ENCODE peak calls at places on chromosomes 5 and 9, in six cellular contexts. H is HFF-Myc, M is colonic mucosa, X is epithelial cell of esophagus, T is astrocyte of the cerebellum, N is esophagus squamous epithelium. U is an unnamed sample.

GRCh38 chr5:133696006-133696584 is 83.8 kb upstream of the FSTL4 start:
- DNase-seq in H (no peak), M (no peak), X (no peak), T (no peak), N (no peak), U (no peak)

GRCh38 chr5:38547257-38547656 is 9.2 kb downstream of the LIFR start:
- DNase-seq in H (no peak), M (no peak), X (no peak), T (no peak), N (no peak), U (no peak)

GRCh38 chr5:148858106-148858505 is 31.7 kb downstream of the ADRB2 start:
- DNase-seq in H (no peak), M (no peak), X (no peak), T (no peak), N (no peak), U (no peak)

GRCh38 chr5:115859378-115859777 is 17.6 kb downstream of the AP3S1 start:
- DNase-seq in H (no peak), M (no peak), X (no peak), T (no peak), N (no peak), U (no peak)

GRCh38 chr5:24065786-24066185 is 558.4 kb downstream of the PRDM9 start:
- DNase-seq in H (no peak), M (no peak), X (peak), T (no peak), N (no peak), U (no peak)

GRCh38 chr5:14958196-14958595 is 86.6 kb upstream of the ANKH start:
- DNase-seq in H (no peak), M (no peak), X (peak), T (no peak), N (no peak), U (no peak)

GRCh38 chr5:68303754-68304420 is 88.3 kb downstream of the PIK3R1 start:
- DNase-seq in H (no peak), M (no peak), X (no peak), T (no peak), N (no peak), U (no peak)

GRCh38 chr5:98795243-98795642 is 21.8 kb downstream of the RGMB start:
- DNase-seq in H (no peak), M (no peak), X (no peak), T (no peak), N (no peak), U (no peak)

GRCh38 chr5:87231037-87231808 is 36.5 kb upstream of the RASA1 start:
- DNase-seq in H (no peak), M (no peak), X (no peak), T (no peak), N (no peak), U (no peak)

GRCh38 chr9:101536938-101537337 is 3.3 kb downstream of the RNF20 start:
- DNase-seq in H (no peak), M (no peak), X (peak), T (peak), N (no peak), U (no peak)

GRCh38 chr5:165940541-165940940 is 2350.9 kb upstream of the WWC1 start:
- DNase-seq in H (no peak), M (no peak), X (no peak), T (no peak), N (no peak), U (no peak)

GRCh38 chr5:80934751-80935150 is 25.4 kb upstream of the RASGRF2 start:
- DNase-seq in H (no peak), M (no peak), X (no peak), T (no peak), N (no peak), U (no peak)

GRCh38 chr5:1175801-1176472 is 25.5 kb upstream of the SLC6A19 start:
- DNase-seq in H (no peak), M (no peak), X (no peak), T (no peak), N (no peak), U (no peak)

GRCh38 chr9:75083188-75083976 is 4.6 kb downstream of the NMRK1 start:
- DNase-seq in H (no peak), M (peak), X (peak), T (no peak), N (no peak), U (no peak)

GRCh38 chr5:33855396-33855795 is 36.4 kb downstream of the ADAMTS12 start:
- DNase-seq in H (no peak), M (no peak), X (no peak), T (no peak), N (no peak), U (no peak)

GRCh38 chr9:536597-537511 is 304.6 kb upstream of the DMRT1 start:
- DNase-seq in H (no peak), M (no peak), X (peak), T (no peak), N (no peak), U (no peak)

GRCh38 chr9:75175395-75175794 is 87.1 kb downstream of the OSTF1 start:
- DNase-seq in H (no peak), M (no peak), X (no peak), T (no peak), N (no peak), U (no peak)

GRCh38 chr9:127910613-127911205 is 6.1 kb downstream of the ST6GALNAC4 start:
- DNase-seq in H (no peak), M (peak), X (peak), T (no peak), N (no peak), U (no peak)

GRCh38 chr5:64126202-64126601 is 39.4 kb upstream of the RNF180 start:
- DNase-seq in H (no peak), M (no peak), X (no peak), T (no peak), N (no peak), U (no peak)

GRCh38 chr5:19172926-19173425 is 815.0 kb downstream of the CDH18 start:
- DNase-seq in H (no peak), M (no peak), X (no peak), T (no peak), N (no peak), U (no peak)

GRCh38 chr9:116112236-116112635 is 41.4 kb upstream of the PAPPA start:
- DNase-seq in H (no peak), M (no peak), X (peak), T (no peak), N (no peak), U (no peak)

GRCh38 chr9:21811914-21812313 is 9.5 kb downstream of the MTAP start:
- DNase-seq in H (no peak), M (no peak), X (no peak), T (no peak), N (no peak), U (no peak)

GRCh38 chr9:115442054-115442453 is 324.1 kb upstream of the TNC start:
- DNase-seq in H (no peak), M (no peak), X (peak), T (no peak), N (no peak), U (peak)

GRCh38 chr9:120579139-120579749 is 723 bp downstream of the CDK5RAP2 start:
- DNase-seq in H (no peak), M (peak), X (peak), T (no peak), N (no peak), U (no peak)

GRCh38 chr5:67010684-67011409 is 185.8 kb downstream of the CD180 start:
- DNase-seq in H (peak), M (no peak), X (peak), T (no peak), N (no peak), U (peak)

GRCh38 chr5:179258922-179259730 is 86.1 kb downstream of the ADAMTS2 start:
- DNase-seq in H (peak), M (peak), X (no peak), T (peak), N (no peak), U (no peak)

GRCh38 chr5:170112876-170113516 is 7.3 kb downstream of the FOXI1 start:
- DNase-seq in H (no peak), M (no peak), X (no peak), T (no peak), N (no peak), U (no peak)

GRCh38 chr5:146772881-146773440 is 105.6 kb downstream of the PPP2R2B start:
- DNase-seq in H (no peak), M (no peak), X (no peak), T (no peak), N (no peak), U (no peak)

GRCh38 chr9:95341262-95342011 is 23.9 kb upstream of the FANCC start:
- DNase-seq in H (no peak), M (no peak), X (peak), T (peak), N (no peak), U (no peak)
- TF ChIP-seq CTCF in H (peak), M (no peak), X (peak), T (peak), N (no peak), U (peak)

DNA sequence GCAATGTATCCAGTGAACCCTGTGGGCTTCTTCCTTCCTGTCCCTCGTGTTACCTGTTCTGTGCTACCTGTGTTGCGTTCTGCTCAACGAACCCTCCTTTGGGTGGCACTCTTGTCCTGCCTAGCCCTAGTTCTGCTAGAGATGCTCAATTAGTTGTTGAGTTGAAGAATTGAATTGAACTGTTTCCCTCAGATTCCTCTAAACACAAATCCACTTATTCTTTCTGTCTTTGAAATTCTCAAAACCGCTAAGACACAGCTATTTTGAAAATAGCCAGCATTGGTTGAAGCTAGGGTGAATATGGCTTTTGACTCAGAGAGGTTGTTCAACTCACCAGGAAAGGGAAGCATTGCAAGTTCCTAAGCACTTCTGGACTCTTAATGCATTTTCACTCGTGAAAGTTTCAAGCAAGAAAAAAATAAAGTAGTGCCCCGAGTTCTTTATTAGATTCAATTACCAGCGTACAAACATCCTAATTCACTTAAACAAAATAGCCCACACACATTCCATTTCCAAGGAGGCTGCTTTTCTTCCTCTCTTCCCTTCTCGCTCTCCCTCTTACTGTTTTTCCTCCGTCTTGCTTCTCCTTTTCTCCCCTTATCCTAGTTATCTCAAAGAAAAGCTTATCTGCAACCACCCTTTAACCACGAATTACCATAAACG is 648 bp upstream of the ITGA1 start:
- DNase-seq in H (no peak), M (peak), X (peak), T (no peak), N (no peak), U (no peak)
- H3K4me3 ChIP-seq in H (peak), M (peak), X (peak), T (peak), N (peak), U (peak)

DNA sequence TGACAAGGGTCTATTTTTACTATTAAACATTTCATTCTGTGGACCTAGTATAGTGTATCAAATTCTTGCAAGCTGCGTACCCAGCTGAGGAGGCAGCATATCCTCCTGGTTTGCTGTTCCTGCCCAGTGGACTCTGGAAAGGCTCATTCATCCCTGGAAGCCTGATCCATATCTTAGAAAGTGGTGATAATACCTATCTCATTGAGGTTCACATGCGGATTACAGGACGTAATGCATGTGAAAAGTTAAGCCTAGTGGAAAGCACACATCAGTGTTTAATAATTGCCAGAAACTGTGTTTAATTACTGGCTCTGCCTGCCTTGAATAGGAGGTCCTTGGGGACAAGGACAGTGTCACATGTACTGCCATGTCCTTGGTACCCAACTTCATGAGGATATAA is 132.0 kb downstream of the FGF10 start:
- DNase-seq in H (no peak), M (no peak), X (no peak), T (no peak), N (no peak), U (no peak)
- TF ChIP-seq CTCF in H (no peak), M (no peak), X (no peak), T (no peak), N (no peak), U (no peak)

GRCh38 chr9:136193127-136193890 is 11.6 kb downstream of the LHX3 start:
- DNase-seq in H (no peak), M (no peak), X (no peak), T (no peak), N (no peak), U (no peak)
- H3K4me3 ChIP-seq in H (no peak), M (no peak), X (no peak), T (no peak), N (no peak), U (no peak)

GRCh38 chr9:137049544-137050449 is 3.8 kb upstream of the NPDC1 start:
- DNase-seq in H (no peak), M (peak), X (peak), T (no peak), N (no peak), U (no peak)
- TF ChIP-seq CTCF in H (peak), M (peak), X (peak), T (peak), N (peak), U (peak)

DNA sequence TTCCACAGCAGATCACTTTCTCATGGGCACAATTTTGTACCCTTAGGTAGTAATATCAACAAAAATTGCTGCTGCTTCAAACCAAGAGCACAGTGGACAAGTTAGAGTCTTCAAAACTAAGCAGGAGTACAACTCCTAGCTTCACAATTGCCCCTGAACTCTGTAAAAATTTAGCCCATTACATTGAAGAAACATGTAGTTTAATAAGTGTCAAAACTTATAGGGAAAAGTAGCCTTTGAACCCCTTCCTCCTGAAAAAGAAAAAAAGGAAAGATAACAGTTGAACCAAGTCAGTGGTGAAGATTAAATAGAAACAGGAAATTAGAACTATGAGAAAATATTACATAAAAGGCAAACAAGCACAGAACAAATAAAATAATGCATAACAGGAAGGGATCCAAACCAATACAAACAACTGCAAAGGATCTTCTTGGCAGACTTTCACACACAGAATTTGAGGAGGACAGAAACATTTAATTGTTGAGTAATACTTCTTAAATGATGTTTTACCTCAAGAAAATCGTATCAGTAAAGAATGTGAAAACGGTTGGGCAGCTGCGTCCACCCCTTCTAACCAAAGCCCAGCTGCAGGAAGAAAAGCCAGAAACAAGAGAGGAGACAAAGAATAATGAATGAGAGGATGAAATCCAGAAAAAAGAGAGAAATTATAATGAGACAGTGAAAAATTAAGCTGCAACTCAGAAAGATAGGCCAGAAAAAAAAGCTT is 636.0 kb downstream of the NR2F1-AS1 start:
- DNase-seq in H (peak), M (no peak), X (no peak), T (peak), N (no peak), U (no peak)
- H3K4me3 ChIP-seq in H (no peak), M (no peak), X (no peak), T (no peak), N (no peak), U (no peak)

GRCh38 chr9:131737426-131737825 is 2.5 kb downstream of the RAPGEF1 start:
- DNase-seq in H (no peak), M (no peak), X (no peak), T (no peak), N (no peak), U (no peak)

GRCh38 chr9:131739988-131740648 is at the start of gene RAPGEF1:
- DNase-seq in H (no peak), M (peak), X (peak), T (no peak), N (no peak), U (no peak)

GRCh38 chr9:131739192-131739961 is 499 bp downstream of the RAPGEF1 start:
- DNase-seq in H (no peak), M (peak), X (no peak), T (no peak), N (no peak), U (no peak)

GRCh38 chr9:131738293-131738692 is 1.6 kb downstream of the RAPGEF1 start:
- DNase-seq in H (no peak), M (no peak), X (no peak), T (no peak), N (no peak), U (no peak)

GRCh38 chr9:131738838-131739191 is 1.1 kb downstream of the RAPGEF1 start:
- DNase-seq in H (no peak), M (peak), X (no peak), T (no peak), N (no peak), U (no peak)
- TF ChIP-seq CTCF in H (no peak), M (no peak), X (no peak), T (no peak), N (no peak), U (no peak)